ENCODE peak calls at places on chromosomes 4 and X, in four cellular contexts. One of them, this sample, is unnamed.

GRCh38 chr4:143559757-143560147 is 46.2 kb downstream of the SMARCA5 start:
- DNase-seq in HepG2: no peak
- DNase-seq in psoas muscle: no peak
- DNase-seq in GM23338: peak; percentile 49
- DNase-seq in this sample: no peak

GRCh38 chr4:105923507-105924238 is 28.4 kb downstream of the NPNT start:
- DNase-seq in psoas muscle: no peak
- DNase-seq in HepG2: no peak
- DNase-seq in GM23338: no peak
- DNase-seq in this sample: no peak

GRCh38 chr4:150136036-150136435 is 57.8 kb downstream of the DCLK2 start:
- DNase-seq in psoas muscle: no peak
- DNase-seq in HepG2: no peak
- DNase-seq in GM23338: no peak
- DNase-seq in this sample: no peak

GRCh38 chr4:171007618-171008390 is 805.4 kb upstream of the GALNTL6 start:
- DNase-seq in HepG2: no peak
- DNase-seq in psoas muscle: no peak
- DNase-seq in GM23338: peak; percentile 13
- DNase-seq in this sample: no peak

GRCh38 chrX:72243472-72243871 is 4.6 kb upstream of the ERCC6L start:
- DNase-seq in HepG2: no peak
- DNase-seq in GM23338: no peak
- DNase-seq in psoas muscle: no peak
- DNase-seq in this sample: no peak

GRCh38 chrX:72492499-72492898 is 80.1 kb downstream of the HDAC8 start:
- DNase-seq in HepG2: no peak
- DNase-seq in psoas muscle: no peak
- DNase-seq in GM23338: no peak
- DNase-seq in this sample: no peak

GRCh38 chrX:130878350-130879341 is 24.4 kb downstream of the ENOX2 start:
- DNase-seq in HepG2: no peak
- DNase-seq in psoas muscle: peak; percentile 15
- DNase-seq in GM23338: no peak
- DNase-seq in this sample: peak; percentile 54

GRCh38 chr4:19739101-19739651 is 512.5 kb upstream of the SLIT2 start:
- DNase-seq in GM23338: no peak
- DNase-seq in HepG2: no peak
- DNase-seq in psoas muscle: no peak
- DNase-seq in this sample: no peak

GRCh38 chr4:159549092-159549491 is 446.2 kb downstream of the RAPGEF2 start:
- DNase-seq in psoas muscle: no peak
- DNase-seq in GM23338: no peak
- DNase-seq in HepG2: no peak
- DNase-seq in this sample: no peak

GRCh38 chrX:24166078-24166477 is 16.5 kb downstream of the ZFX start:
- DNase-seq in GM23338: no peak
- DNase-seq in psoas muscle: no peak
- DNase-seq in HepG2: no peak
- DNase-seq in this sample: no peak

GRCh38 chr4:79341893-79342653 is 16.2 kb upstream of the NAA11 start:
- DNase-seq in psoas muscle: no peak
- DNase-seq in GM23338: no peak
- DNase-seq in HepG2: no peak
- DNase-seq in this sample: no peak

GRCh38 chr4:68388347-68388746 is 38.5 kb upstream of the YTHDC1 start:
- DNase-seq in psoas muscle: no peak
- DNase-seq in GM23338: no peak
- DNase-seq in HepG2: no peak
- DNase-seq in this sample: no peak

DNA sequence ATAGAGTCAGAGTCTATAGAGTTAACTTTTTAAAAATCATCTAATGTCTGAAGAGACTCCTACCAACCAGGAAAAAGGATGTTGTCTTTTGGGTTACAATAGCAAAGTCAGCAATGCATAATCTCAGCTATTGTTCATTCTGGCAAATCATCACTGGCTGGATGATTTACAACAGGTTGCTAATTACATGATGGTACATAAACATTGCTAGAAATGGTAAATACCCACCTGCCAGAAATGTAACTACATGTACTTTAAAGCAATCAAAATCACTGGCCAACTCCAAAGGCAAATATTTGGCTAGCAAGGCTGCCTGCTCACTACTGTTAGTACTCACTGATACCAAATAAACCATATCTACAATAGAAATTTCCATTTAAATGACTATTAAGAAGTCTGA is 91.1 kb downstream of the PPP3CA start:
- DNase-seq in HepG2: peak; percentile 11
- DNase-seq in psoas muscle: no peak
- DNase-seq in GM23338: no peak
- DNase-seq in this sample: no peak
- H3K4me1 ChIP-seq in HepG2: peaks cover 26% of the 10 kb centered on the region
- H3K4me1 ChIP-seq in psoas muscle: peaks cover 50% of the 10 kb centered on the region
- H3K4me1 ChIP-seq in GM23338: peaks cover 23% of the 10 kb centered on the region
- H3K4me1 ChIP-seq in this sample: no peaks in the 10 kb centered on the region

GRCh38 chrX:125769628-125770027 is 396.5 kb downstream of the DCAF12L2 start:
- DNase-seq in psoas muscle: no peak
- DNase-seq in GM23338: no peak
- DNase-seq in HepG2: no peak
- DNase-seq in this sample: no peak
- TF ChIP-seq CTCF in psoas muscle: no peak
- TF ChIP-seq CTCF in GM23338: no peak
- TF ChIP-seq CTCF in HepG2: no peak
- TF ChIP-seq CTCF in this sample: no peak

DNA sequence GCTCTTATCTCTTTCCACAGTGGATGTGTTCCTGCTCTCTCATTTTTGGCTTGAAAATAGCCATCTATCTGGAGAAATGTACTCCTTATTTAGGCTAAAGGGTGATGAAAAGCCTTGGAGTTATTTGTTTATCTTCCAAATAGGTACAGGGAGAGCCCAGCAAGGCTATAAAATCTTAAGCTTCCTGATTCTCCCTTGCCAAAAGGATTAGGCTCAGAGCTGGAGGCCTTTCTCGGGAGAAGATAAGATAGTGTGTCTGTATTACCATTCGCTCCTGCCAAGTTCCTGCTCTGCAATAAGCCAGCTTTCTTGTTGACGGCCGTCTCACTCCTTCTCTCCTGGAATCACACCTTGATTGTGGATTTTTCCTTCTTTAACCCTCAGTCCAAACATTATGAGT is 171.7 kb upstream of the TTC29 start:
- DNase-seq in HepG2: no peak
- DNase-seq in psoas muscle: no peak
- DNase-seq in GM23338: no peak
- DNase-seq in this sample: no peak
- H3K4me3 ChIP-seq in HepG2: no peak overlapping the region
- H3K4me3 ChIP-seq in psoas muscle: no peak overlapping the region
- H3K4me3 ChIP-seq in GM23338: no peak overlapping the region
- H3K4me3 ChIP-seq in this sample: no peak overlapping the region

GRCh38 chr4:184395451-184395917 is 78.9 kb downstream of the IRF2 start:
- DNase-seq in psoas muscle: no peak
- DNase-seq in HepG2: no peak
- DNase-seq in GM23338: no peak
- DNase-seq in this sample: no peak

GRCh38 chr4:184396570-184397515 is 77.5 kb downstream of the IRF2 start:
- DNase-seq in GM23338: no peak
- DNase-seq in psoas muscle: no peak
- DNase-seq in HepG2: no peak
- DNase-seq in this sample: no peak

GRCh38 chr4:184398741-184399504 is 75.4 kb downstream of the IRF2 start:
- DNase-seq in psoas muscle: peak; percentile 41
- DNase-seq in GM23338: no peak
- DNase-seq in HepG2: no peak
- DNase-seq in this sample: no peak

GRCh38 chr4:184397516-184398163 is 76.7 kb downstream of the IRF2 start:
- DNase-seq in psoas muscle: no peak
- DNase-seq in HepG2: no peak
- DNase-seq in GM23338: no peak
- DNase-seq in this sample: no peak

DNA sequence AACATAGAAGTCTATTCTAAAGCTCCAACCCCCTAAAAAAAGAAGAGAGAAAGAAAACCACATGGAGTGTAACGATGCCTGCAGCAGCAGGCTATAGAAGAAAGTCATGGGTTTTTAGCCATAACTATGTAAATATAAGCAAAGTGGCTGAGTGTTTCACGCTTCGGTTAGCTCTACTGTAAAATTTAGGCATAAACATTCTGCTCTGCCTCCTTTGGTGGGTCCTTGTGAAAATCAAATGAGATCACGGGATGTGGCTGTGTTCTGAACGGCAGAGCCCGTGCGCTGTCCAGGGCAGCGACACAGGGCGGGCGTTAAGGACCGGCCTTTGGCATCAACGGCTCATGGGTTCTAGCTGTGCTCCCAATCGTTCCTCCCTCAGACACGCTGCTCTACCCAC is 78.3 kb downstream of the IRF2 start:
- DNase-seq in GM23338: no peak
- DNase-seq in HepG2: no peak
- DNase-seq in psoas muscle: no peak
- DNase-seq in this sample: no peak
- H3K4me1 ChIP-seq in GM23338: peaks cover 6% of the 10 kb centered on the region
- H3K4me1 ChIP-seq in HepG2: no peaks in the 10 kb centered on the region
- H3K4me1 ChIP-seq in psoas muscle: peaks cover 54% of the 10 kb centered on the region
- H3K4me1 ChIP-seq in this sample: peaks cover 3% of the 10 kb centered on the region

GRCh38 chrX:34275710-34276109 is 143.6 kb upstream of the FAM47A start:
- DNase-seq in psoas muscle: no peak
- DNase-seq in HepG2: no peak
- DNase-seq in GM23338: peak; percentile 31
- DNase-seq in this sample: no peak
- TF ChIP-seq CTCF in psoas muscle: no peak
- TF ChIP-seq CTCF in HepG2: no peak
- TF ChIP-seq CTCF in GM23338: peak; percentile 46
- TF ChIP-seq CTCF in this sample: no peak

DNA sequence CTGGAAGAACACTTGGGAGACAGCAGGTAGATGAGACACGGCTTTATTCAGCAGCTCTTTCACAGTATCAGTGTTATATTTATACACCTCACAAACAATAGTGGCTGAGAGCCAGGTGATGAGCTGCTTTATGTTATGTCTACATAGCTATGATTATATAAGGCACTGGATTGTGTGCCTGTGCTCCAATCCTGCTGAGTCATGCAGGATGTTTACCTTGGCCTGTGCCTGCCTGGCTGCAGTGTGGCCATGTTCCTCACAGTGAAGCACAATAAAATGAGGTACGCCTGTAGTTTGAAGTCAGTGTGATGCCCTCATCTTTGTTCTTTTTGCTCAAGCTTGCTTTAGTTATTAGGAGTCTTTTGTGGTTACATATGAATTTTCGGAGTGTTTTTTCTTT is 31.3 kb downstream of the CXCL13 start:
- DNase-seq in psoas muscle: no peak
- DNase-seq in GM23338: no peak
- DNase-seq in HepG2: peak; percentile 83
- DNase-seq in this sample: no peak
- H3K4me3 ChIP-seq in psoas muscle: no peak overlapping the region
- H3K4me3 ChIP-seq in GM23338: no peak overlapping the region
- H3K4me3 ChIP-seq in HepG2: no peak overlapping the region
- H3K4me3 ChIP-seq in this sample: no peak overlapping the region

GRCh38 chr4:6992728-6993655 is 50.2 kb upstream of the TADA2B start:
- DNase-seq in HepG2: no peak
- DNase-seq in GM23338: no peak
- DNase-seq in psoas muscle: no peak
- DNase-seq in this sample: no peak

GRCh38 chr4:6989331-6989923 is 53.7 kb upstream of the TADA2B start:
- DNase-seq in GM23338: no peak
- DNase-seq in psoas muscle: no peak
- DNase-seq in HepG2: no peak
- DNase-seq in this sample: no peak

GRCh38 chr4:6990661-6991060 is 52.5 kb upstream of the TADA2B start:
- DNase-seq in psoas muscle: no peak
- DNase-seq in GM23338: no peak
- DNase-seq in HepG2: no peak
- DNase-seq in this sample: no peak

GRCh38 chr4:6991249-6991648 is 51.9 kb upstream of the TADA2B start:
- DNase-seq in psoas muscle: no peak
- DNase-seq in HepG2: no peak
- DNase-seq in GM23338: no peak
- DNase-seq in this sample: no peak

GRCh38 chr4:6991771-6992557 is 51.2 kb upstream of the TADA2B start:
- DNase-seq in GM23338: no peak
- DNase-seq in psoas muscle: no peak
- DNase-seq in HepG2: no peak
- DNase-seq in this sample: peak; percentile 34
- H3K4me1 ChIP-seq in GM23338: peaks cover 19% of the 10 kb centered on the region
- H3K4me1 ChIP-seq in psoas muscle: peaks cover 64% of the 10 kb centered on the region
- H3K4me1 ChIP-seq in HepG2: peaks cover 21% of the 10 kb centered on the region
- H3K4me1 ChIP-seq in this sample: peaks cover 33% of the 10 kb centered on the region